ENCODE peak calls at places on chromosome X, in ten cellular contexts. W, V, R, L, J, M, K, X, T and H are unnamed samples.
A peak's percentile ranks its signal among the peaks of the same experiment; 100 is the strongest.

GRCh38 chrX:120750381-120750780 is 120.5 kb upstream of the C1GALT1C1 start:
- DNase-seq in W (no peak), V (no peak), R (no peak), L (no peak), J (no peak), M (no peak), K (no peak), X (no peak), T (no peak), H (no peak)

GRCh38 chrX:55624403-55624802 is 1.2 kb downstream of the FOXR2 start:
- DNase-seq in W (no peak), V (no peak), R (no peak), L (no peak), J (no peak), M (no peak), K (no peak), X (peak; percentile 27), T (no peak), H (no peak)

GRCh38 chrX:11663875-11664210 is 1.9 kb downstream of the ARHGAP6 start:
- DNase-seq in W (no peak), V (no peak), R (no peak), L (no peak), J (no peak), M (no peak), K (no peak), X (peak; percentile 30), T (no peak), H (no peak)

GRCh38 chrX:123626962-123627361 is 105.9 kb downstream of the THOC2 start:
- DNase-seq in W (no peak), V (no peak), R (no peak), L (no peak), J (peak; percentile 87), M (peak; percentile 68), K (no peak), X (no peak), T (no peak), H (no peak)

GRCh38 chrX:119389854-119390501 is 9.2 kb upstream of the SLC25A43 start:
- DNase-seq in W (no peak), V (peak; percentile 33), R (no peak), L (no peak), J (no peak), M (no peak), K (no peak), X (no peak), T (no peak), H (no peak)

GRCh38 chrX:78886550-78886949 is 58.6 kb upstream of the P2RY10 start:
- DNase-seq in W (peak; percentile 5), V (no peak), R (no peak), L (no peak), J (no peak), M (no peak), K (no peak), X (no peak), T (no peak), H (peak; percentile 27)

GRCh38 chrX:19592952-19593351 is 77.6 kb upstream of the MAP3K15 start:
- DNase-seq in W (no peak), V (no peak), R (no peak), L (no peak), J (no peak), M (no peak), K (no peak), X (no peak), T (no peak), H (no peak)

GRCh38 chrX:17078031-17078730 is 131.7 kb downstream of the REPS2 start:
- DNase-seq in W (no peak), V (no peak), R (no peak), L (no peak), J (peak; percentile 76), M (peak; percentile 13), K (no peak), X (no peak), T (no peak), H (no peak)

GRCh38 chrX:46262299-46262698 is 282.9 kb downstream of the ZNF674 start:
- DNase-seq in W (no peak), V (no peak), R (no peak), L (no peak), J (no peak), M (no peak), K (no peak), X (no peak), T (no peak), H (no peak)

GRCh38 chrX:39953879-39954278 is 143.9 kb downstream of the BCOR start:
- DNase-seq in W (no peak), V (no peak), R (peak; percentile 95), L (no peak), J (peak; percentile 85), M (peak; percentile 81), K (peak; percentile 81), X (no peak), T (no peak), H (no peak)

GRCh38 chrX:98028691-98029090 is 1145.0 kb downstream of the RPA4 start:
- DNase-seq in W (no peak), V (no peak), R (no peak), L (peak; percentile 50), J (no peak), M (no peak), K (no peak), X (no peak), T (no peak), H (no peak)

GRCh38 chrX:107571296-107571998 is 56.9 kb upstream of the PRPS1 start:
- DNase-seq in W (no peak), V (no peak), R (no peak), L (no peak), J (peak; percentile 97), M (peak; percentile 91), K (no peak), X (no peak), T (no peak), H (no peak)
- H3K27ac ChIP-seq in W (no peak overlapping the region), V (no peak overlapping the region), R (no peak overlapping the region), L (no peak overlapping the region), J (peak overlapping the region; percentile 36), M (peak overlapping the region; percentile 62), K (no peak overlapping the region), X (no peak overlapping the region), T (no peak overlapping the region), H (no peak overlapping the region)

GRCh38 chrX:13346646-13347045 is 26.8 kb upstream of the ATXN3L start:
- DNase-seq in W (no peak), V (no peak), R (no peak), L (no peak), J (no peak), M (no peak), K (no peak), X (no peak), T (no peak), H (no peak)
- H3K27ac ChIP-seq in W (no peak overlapping the region), V (no peak overlapping the region), R (no peak overlapping the region), L (no peak overlapping the region), J (no peak overlapping the region), M (no peak overlapping the region), K (no peak overlapping the region), X (no peak overlapping the region), T (no peak overlapping the region), H (no peak overlapping the region)

GRCh38 chrX:67961516-67961915 is 417.7 kb downstream of the AR start:
- DNase-seq in W (no peak), V (no peak), R (no peak), L (no peak), J (no peak), M (no peak), K (no peak), X (no peak), T (no peak), H (no peak)
- H3K27ac ChIP-seq in W (no peak overlapping the region), V (no peak overlapping the region), R (no peak overlapping the region), L (no peak overlapping the region), J (no peak overlapping the region), M (no peak overlapping the region), K (no peak overlapping the region), X (no peak overlapping the region), T (no peak overlapping the region), H (no peak overlapping the region)

DNA sequence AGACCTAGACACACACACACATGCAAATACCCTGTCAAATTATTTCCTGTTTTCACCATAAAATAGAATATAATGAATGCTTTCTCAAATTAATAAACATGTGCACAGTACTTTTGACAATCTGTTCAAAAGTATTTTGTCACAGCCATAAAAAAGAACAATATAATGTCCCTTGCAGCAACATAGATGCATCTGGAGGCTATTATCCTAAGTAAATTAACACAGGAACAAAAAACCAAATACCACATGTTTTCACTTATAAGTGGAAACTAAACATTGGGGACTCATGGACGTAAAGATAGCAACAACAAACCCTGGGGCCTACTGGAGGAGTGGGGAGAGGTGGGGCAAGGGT is 15.5 kb downstream of the RAB40A start:
- DNase-seq in W (no peak), V (no peak), R (no peak), L (no peak), J (no peak), M (no peak), K (no peak), X (no peak), T (no peak), H (no peak)
- H3K27ac ChIP-seq in W (no peak overlapping the region), V (no peak overlapping the region), R (no peak overlapping the region), L (no peak overlapping the region), J (no peak overlapping the region), M (no peak overlapping the region), K (no peak overlapping the region), X (no peak overlapping the region), T (no peak overlapping the region), H (no peak overlapping the region)

DNA sequence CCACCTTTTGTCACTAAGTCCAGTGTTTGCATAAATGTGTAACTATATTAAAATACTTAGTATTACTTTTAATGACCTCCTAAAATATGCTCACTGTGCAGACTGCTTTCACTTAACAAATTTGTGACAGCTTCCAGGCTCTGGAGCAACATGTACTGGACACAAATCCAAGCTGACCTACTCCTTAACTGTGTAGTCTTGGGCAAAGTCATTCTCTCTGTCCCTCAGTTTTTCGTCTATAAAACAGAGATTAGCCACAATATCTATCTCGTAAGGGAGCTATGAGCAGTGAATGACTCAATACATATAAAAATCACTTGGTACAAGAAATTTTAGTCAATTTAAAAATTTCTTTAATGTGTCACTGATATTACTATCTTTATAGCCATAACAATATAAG is 20.4 kb upstream of the RAB40A start:
- DNase-seq in W (no peak), V (no peak), R (no peak), L (no peak), J (no peak), M (no peak), K (no peak), X (peak; percentile 42), T (no peak), H (no peak)
- H3K27ac ChIP-seq in W (no peak overlapping the region), V (no peak overlapping the region), R (no peak overlapping the region), L (peak overlapping the region; percentile 73), J (no peak overlapping the region), M (no peak overlapping the region), K (peak overlapping the region; percentile 82), X (peak overlapping the region; percentile 97), T (no peak overlapping the region), H (no peak overlapping the region)

DNA sequence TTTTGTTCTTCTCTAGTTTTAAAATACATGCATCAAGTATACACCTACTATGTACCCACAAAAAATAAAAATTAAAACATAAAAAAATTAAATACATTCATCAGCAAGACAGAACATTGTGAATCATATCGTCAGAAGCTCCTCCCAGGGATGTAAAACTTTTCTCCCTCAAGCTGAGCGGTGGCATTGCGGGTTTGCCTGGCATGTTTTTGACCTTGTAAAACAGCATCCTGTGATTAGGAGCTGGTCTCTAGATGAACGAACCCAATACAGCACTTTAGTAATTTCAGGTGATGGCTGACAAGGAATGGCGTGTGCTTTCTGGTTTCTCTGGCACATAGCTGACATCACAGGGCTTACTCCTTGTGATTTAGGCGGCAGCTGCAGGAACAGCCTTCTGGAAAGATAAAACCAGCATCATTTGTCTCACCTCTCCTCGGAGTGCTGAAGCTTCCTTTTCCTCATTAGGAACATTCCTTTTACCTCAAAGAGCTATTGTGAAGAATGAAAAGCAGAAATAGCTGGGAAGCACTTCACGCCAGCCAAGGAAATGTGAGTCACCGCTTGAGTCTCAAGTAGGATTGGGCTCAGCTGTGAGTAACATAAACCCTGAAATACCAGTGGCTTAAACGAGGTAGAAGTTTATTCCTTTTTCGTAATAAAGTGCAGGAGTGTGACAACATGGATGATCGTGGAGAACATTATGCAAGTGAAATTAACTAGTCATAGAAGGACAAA is 44.3 kb downstream of the NYX start:
- DNase-seq in W (no peak), V (peak; percentile 61), R (no peak), L (no peak), J (peak; percentile 97), M (peak; percentile 96), K (no peak), X (peak; percentile 16), T (no peak), H (no peak)
- H3K27ac ChIP-seq in W (no peak overlapping the region), V (peak overlapping the region; percentile 49), R (no peak overlapping the region), L (no peak overlapping the region), J (peak overlapping the region; percentile 59), M (peak overlapping the region; percentile 78), K (no peak overlapping the region), X (peak overlapping the region; percentile 52), T (no peak overlapping the region), H (no peak overlapping the region)